ENCODE peak calls at places on chromosomes 13 and 19, in six cellular contexts. One of them, this sample, is unnamed.
A peak's percentile ranks its signal among the peaks of the same experiment; 100 is the strongest.

GRCh38 chr13:42703740-42704139 is 77.6 kb upstream of the FAM216B start:
- DNase-seq in adrenal gland: no peak
- DNase-seq in endothelial cell of umbilical vein: no peak
- DNase-seq in suprapubic skin: no peak
- DNase-seq in thoracic aorta: no peak
- DNase-seq in fibroblast of mammary gland: no peak
- DNase-seq in this sample: no peak

GRCh38 chr13:28000567-28000966 is 12.1 kb upstream of the URAD start:
- DNase-seq in adrenal gland: no peak
- DNase-seq in endothelial cell of umbilical vein: no peak
- DNase-seq in suprapubic skin: no peak
- DNase-seq in thoracic aorta: no peak
- DNase-seq in fibroblast of mammary gland: no peak
- DNase-seq in this sample: no peak

GRCh38 chr19:47157455-47158321 is 27.1 kb downstream of the SAE1 start:
- DNase-seq in adrenal gland: peak; percentile 53
- DNase-seq in endothelial cell of umbilical vein: peak; percentile 90
- DNase-seq in suprapubic skin: peak; percentile 79
- DNase-seq in thoracic aorta: peak; percentile 2
- DNase-seq in fibroblast of mammary gland: peak; percentile 49
- DNase-seq in this sample: peak; percentile 71

GRCh38 chr19:55467236-55468053 is 2.9 kb upstream of the C19orf85 start:
- DNase-seq in adrenal gland: peak; percentile 61
- DNase-seq in endothelial cell of umbilical vein: peak; percentile 38
- DNase-seq in suprapubic skin: no peak
- DNase-seq in thoracic aorta: no peak
- DNase-seq in fibroblast of mammary gland: peak; percentile 70
- DNase-seq in this sample: peak; percentile 53

GRCh38 chr13:33193428-33193974 is 92.1 kb downstream of the STARD13 start:
- DNase-seq in adrenal gland: no peak
- DNase-seq in endothelial cell of umbilical vein: peak; percentile 79
- DNase-seq in suprapubic skin: no peak
- DNase-seq in thoracic aorta: no peak
- DNase-seq in fibroblast of mammary gland: no peak
- DNase-seq in this sample: no peak

GRCh38 chr19:23998568-23998967 is 83.9 kb downstream of the ZNF726 start:
- DNase-seq in adrenal gland: no peak
- DNase-seq in endothelial cell of umbilical vein: no peak
- DNase-seq in suprapubic skin: no peak
- DNase-seq in thoracic aorta: no peak
- DNase-seq in fibroblast of mammary gland: no peak
- DNase-seq in this sample: no peak

GRCh38 chr19:33310606-33311325 is 8.4 kb upstream of the CEBPA start:
- DNase-seq in adrenal gland: no peak
- DNase-seq in endothelial cell of umbilical vein: no peak
- DNase-seq in suprapubic skin: no peak
- DNase-seq in thoracic aorta: no peak
- DNase-seq in fibroblast of mammary gland: no peak
- DNase-seq in this sample: no peak

GRCh38 chr19:5035105-5035761 is 66.3 kb downstream of the KDM4B start:
- DNase-seq in adrenal gland: peak; percentile 84
- DNase-seq in endothelial cell of umbilical vein: no peak
- DNase-seq in suprapubic skin: no peak
- DNase-seq in thoracic aorta: no peak
- DNase-seq in fibroblast of mammary gland: no peak
- DNase-seq in this sample: no peak

GRCh38 chr13:37960427-37960826 is 90.9 kb upstream of the TRPC4 start:
- DNase-seq in adrenal gland: no peak
- DNase-seq in endothelial cell of umbilical vein: no peak
- DNase-seq in suprapubic skin: no peak
- DNase-seq in thoracic aorta: no peak
- DNase-seq in fibroblast of mammary gland: no peak
- DNase-seq in this sample: no peak
- TF ChIP-seq CTCF in adrenal gland: no peak
- TF ChIP-seq CTCF in endothelial cell of umbilical vein: no peak
- TF ChIP-seq CTCF in suprapubic skin: no peak
- TF ChIP-seq CTCF in thoracic aorta: no peak
- TF ChIP-seq CTCF in fibroblast of mammary gland: peak; percentile 33
- TF ChIP-seq CTCF in this sample: peak; percentile 66

GRCh38 chr19:51108066-51108804 is at the start of gene CTU1:
- DNase-seq in adrenal gland: peak; percentile 99
- DNase-seq in endothelial cell of umbilical vein: peak; percentile 99
- DNase-seq in suprapubic skin: peak; percentile 98
- DNase-seq in thoracic aorta: peak; percentile 97
- DNase-seq in fibroblast of mammary gland: peak; percentile 99
- DNase-seq in this sample: peak; percentile 99
- TF ChIP-seq CTCF in adrenal gland: peak; percentile 11
- TF ChIP-seq CTCF in endothelial cell of umbilical vein: no peak
- TF ChIP-seq CTCF in suprapubic skin: no peak
- TF ChIP-seq CTCF in thoracic aorta: no peak
- TF ChIP-seq CTCF in fibroblast of mammary gland: no peak
- TF ChIP-seq CTCF in this sample: no peak

GRCh38 chr19:1221141-1221903 is 15.7 kb downstream of the STK11 start:
- DNase-seq in adrenal gland: peak; percentile 93
- DNase-seq in endothelial cell of umbilical vein: peak; percentile 53
- DNase-seq in suprapubic skin: no peak
- DNase-seq in thoracic aorta: no peak
- DNase-seq in fibroblast of mammary gland: peak; percentile 65
- DNase-seq in this sample: peak; percentile 42
- TF ChIP-seq CTCF in adrenal gland: peak; percentile 85
- TF ChIP-seq CTCF in endothelial cell of umbilical vein: peak; percentile 85
- TF ChIP-seq CTCF in suprapubic skin: peak; percentile 56
- TF ChIP-seq CTCF in thoracic aorta: peak; percentile 62
- TF ChIP-seq CTCF in fibroblast of mammary gland: peak; percentile 63
- TF ChIP-seq CTCF in this sample: peak; percentile 80

DNA sequence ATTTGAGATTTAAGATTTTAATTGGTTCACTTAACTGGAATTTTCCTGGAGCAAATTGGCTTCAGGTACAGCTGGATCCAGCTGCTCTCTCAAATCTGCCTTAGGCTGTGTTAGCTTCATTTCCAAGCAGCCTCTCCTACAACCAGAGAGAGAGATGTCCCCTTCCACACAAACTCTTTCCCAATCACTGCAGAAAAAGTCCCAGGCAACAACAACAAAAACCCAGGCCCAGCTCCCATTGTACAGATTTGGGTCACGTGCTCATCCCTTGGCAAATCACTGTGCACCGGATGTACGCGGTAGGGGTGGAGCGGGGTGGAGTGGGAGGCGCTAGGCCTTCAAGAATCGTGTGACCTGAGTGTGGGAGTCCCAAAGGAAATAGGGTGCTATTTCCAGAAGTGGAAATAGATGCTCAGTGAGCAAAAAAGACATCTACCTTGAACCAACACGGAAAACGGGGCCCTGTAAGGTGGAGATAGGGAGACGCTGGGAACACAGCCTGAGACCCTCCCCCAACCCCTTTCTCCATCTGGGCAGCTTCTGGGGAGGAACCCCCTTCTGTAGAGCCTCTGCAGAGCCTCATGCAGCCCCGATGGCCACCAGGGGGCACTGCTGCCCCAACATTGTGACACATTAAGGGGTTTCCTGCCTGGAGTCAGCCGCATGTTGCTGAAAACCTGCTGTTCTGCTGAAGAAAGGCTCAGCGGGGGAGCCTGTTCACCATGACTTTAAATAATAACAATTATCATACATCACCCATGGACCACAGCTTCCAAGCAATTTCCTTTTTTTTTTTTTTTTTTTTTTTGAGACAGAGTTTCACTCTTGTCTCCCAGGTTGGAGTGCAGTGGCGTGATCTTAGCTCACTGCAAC is 25.4 kb downstream of the HPN start:
- DNase-seq in adrenal gland: peak; percentile 83
- DNase-seq in endothelial cell of umbilical vein: peak; percentile 72
- DNase-seq in suprapubic skin: peak; percentile 92
- DNase-seq in thoracic aorta: peak; percentile 43
- DNase-seq in fibroblast of mammary gland: peak; percentile 79
- DNase-seq in this sample: peak; percentile 62
- TF ChIP-seq CTCF in adrenal gland: peak; percentile 84
- TF ChIP-seq CTCF in endothelial cell of umbilical vein: peak; percentile 90
- TF ChIP-seq CTCF in suprapubic skin: peak; percentile 82
- TF ChIP-seq CTCF in thoracic aorta: peak; percentile 83
- TF ChIP-seq CTCF in fibroblast of mammary gland: peak; percentile 88
- TF ChIP-seq CTCF in this sample: peak; percentile 97

This sample was measured in HFFc6.